ENCODE peak calls at places on chromosomes 12 and 14, in eight cellular contexts. L is NB4; Q is GM20000; M is AG08395; Y is C1 segment of cervical spinal cord; G is keratinocyte; E is stimulated activated effector memory CD8-positive, alpha-beta T cell treated with anti-CD3 and anti-CD28 coated beads, Interleukin-12 subunit alpha, Interleukin-12 subunit beta, amount 100 ng/mL, for 72 hours; W is GM23248. I is an unnamed sample.

GRCh38 chr12:3236345-3237153 is 159.4 kb downstream of the TSPAN9 start:
- DNase-seq in Y (no peak), Q (no peak), L (peak), E (no peak), W (peak), M (peak), G (no peak), I (no peak)

GRCh38 chr12:104682790-104683279 is 226.1 kb downstream of the CHST11 start:
- DNase-seq in W (no peak), E (peak), Y (no peak), L (peak), G (no peak), M (no peak), Q (peak), I (no peak)

GRCh38 chr14:54929556-54929955 is 26.9 kb upstream of the GCH1 start:
- DNase-seq in G (no peak), M (no peak), L (no peak), W (no peak), Y (no peak), Q (no peak), E (no peak), I (no peak)

GRCh38 chr14:52950410-52950897 is 396 bp downstream of the FERMT2 start:
- DNase-seq in M (peak), W (peak), Y (no peak), L (peak), G (no peak), E (peak), Q (peak), I (no peak)

GRCh38 chr12:49673446-49674317 is 33.5 kb downstream of the FMNL3 start:
- DNase-seq in M (peak), L (no peak), Q (no peak), G (no peak), W (peak), Y (peak), E (no peak), I (peak)

GRCh38 chr12:48265792-48266191 is 62.7 kb upstream of the OR10AD1 start:
- DNase-seq in W (no peak), L (no peak), Y (no peak), Q (no peak), M (no peak), E (no peak), G (no peak), I (no peak)

GRCh38 chr12:100632445-100632892 is 59.0 kb downstream of the GAS2L3 start:
- DNase-seq in Y (no peak), W (no peak), E (no peak), L (no peak), Q (no peak), G (no peak), M (no peak), I (no peak)

GRCh38 chr14:78950654-78951053 is 780.5 kb downstream of the NRXN3 start:
- DNase-seq in L (no peak), G (no peak), M (no peak), E (no peak), Y (no peak), Q (no peak), W (peak), I (no peak)

GRCh38 chr12:94841171-94841570 is 162.3 kb downstream of the NDUFA12 start:
- DNase-seq in W (no peak), E (no peak), L (no peak), Q (no peak), Y (no peak), G (no peak), M (no peak), I (no peak)

GRCh38 chr12:3117144-3117581 is 40.0 kb downstream of the TSPAN9 start:
- DNase-seq in W (no peak), M (peak), G (no peak), L (no peak), E (no peak), Q (no peak), Y (no peak), I (peak)

GRCh38 chr14:99229654-99230215 is 42.3 kb downstream of the BCL11B start:
- DNase-seq in M (peak), L (no peak), G (no peak), Y (no peak), W (no peak), E (peak), Q (no peak), I (no peak)

GRCh38 chr12:6708968-6709394 is 8.4 kb upstream of the PIANP start:
- DNase-seq in G (no peak), W (no peak), Y (no peak), L (no peak), M (no peak), Q (no peak), E (peak), I (no peak)

GRCh38 chr14:68088463-68088862 is 268.9 kb downstream of the RAD51B start:
- DNase-seq in Q (no peak), W (no peak), L (no peak), E (no peak), M (no peak), Y (no peak), G (no peak), I (no peak)

GRCh38 chr12:114696443-114697245 is 12.7 kb upstream of the TBX3 start:
- DNase-seq in E (no peak), M (no peak), Y (no peak), G (no peak), L (no peak), Q (no peak), W (no peak), I (no peak)

GRCh38 chr12:104668274-104668718 is 211.5 kb downstream of the CHST11 start:
- DNase-seq in W (no peak), Y (no peak), L (no peak), M (no peak), E (no peak), G (no peak), Q (no peak), I (no peak)

GRCh38 chr12:132196038-132196872 is 52.0 kb downstream of the NOC4L start:
- DNase-seq in E (no peak), L (no peak), M (no peak), W (peak), Q (no peak), Y (no peak), G (no peak), I (no peak)

GRCh38 chr14:87877877-87878276 is 115.1 kb downstream of the GALC start:
- DNase-seq in E (no peak), G (peak), Q (no peak), W (peak), M (no peak), Y (no peak), L (no peak), I (no peak)

GRCh38 chr14:33406766-33407165 is 468.1 kb downstream of the NPAS3 start:
- DNase-seq in M (no peak), Y (no peak), W (no peak), Q (no peak), E (no peak), L (no peak), G (no peak), I (no peak)

GRCh38 chr14:35374273-35374681 is 30.3 kb downstream of the NFKBIA start:
- DNase-seq in E (no peak), Q (no peak), G (peak), M (peak), W (peak), L (peak), Y (no peak), I (peak)

GRCh38 chr12:47022296-47022695 is 57.1 kb upstream of the PCED1B start:
- DNase-seq in Y (no peak), L (no peak), M (peak), W (peak), Q (no peak), E (no peak), G (no peak), I (no peak)

GRCh38 chr12:100359248-100359647 is 2.4 kb downstream of the SLC17A8 start:
- DNase-seq in Y (no peak), Q (no peak), W (no peak), L (no peak), G (no peak), M (no peak), E (no peak), I (no peak)

GRCh38 chr12:81081726-81082125 is 3.8 kb downstream of the ACSS3 start:
- DNase-seq in L (no peak), E (no peak), W (no peak), Q (no peak), Y (no peak), M (no peak), G (no peak), I (no peak)

GRCh38 chr14:96096639-96097610 is 57.8 kb downstream of the C14orf132 start:
- DNase-seq in Y (no peak), W (no peak), M (no peak), G (no peak), E (no peak), Q (no peak), L (no peak), I (no peak)

GRCh38 chr14:100448376-100448775 is 125.2 kb downstream of the SLC25A47 start:
- DNase-seq in Q (no peak), G (no peak), M (no peak), E (no peak), Y (no peak), L (peak), W (no peak), I (no peak)

GRCh38 chr14:30550335-30550734 is 8.6 kb upstream of the G2E3 start:
- DNase-seq in Q (no peak), G (no peak), L (no peak), W (peak), M (no peak), E (no peak), Y (no peak), I (no peak)

GRCh38 chr14:53391631-53392030 is 238.5 kb upstream of the DDHD1 start:
- DNase-seq in Q (no peak), W (peak), M (peak), L (no peak), G (peak), E (no peak), Y (no peak), I (peak)

GRCh38 chr14:75711134-75711795 is 50.2 kb downstream of the TTLL5 start:
- DNase-seq in Q (peak), E (no peak), Y (no peak), L (peak), G (no peak), W (peak), M (peak), I (peak)

I was measured in GM04503.